ENCODE peak calls at places on chromosomes 3 and 15, in nine cellular contexts. O is H9, P is heart left ventricle, Y is transverse colon, R is AG04450, U is upper lobe of left lung, V is kidney, X is dorsolateral prefrontal cortex, N is OCI-LY7. K is an unnamed sample.

GRCh38 chr3:55330756-55331155 is 156.3 kb downstream of the WNT5A start:
- DNase-seq in O (no peak), P (no peak), Y (no peak), R (peak), U (no peak), V (no peak), X (no peak), N (no peak), K (no peak)

GRCh38 chr15:71748327-71748726 is 62.0 kb upstream of the NR2E3 start:
- DNase-seq in O (no peak), P (no peak), Y (no peak), R (no peak), U (no peak), V (no peak), X (no peak), N (no peak), K (no peak)

GRCh38 chr3:71926242-71926560 is 141.3 kb upstream of the PROK2 start:
- DNase-seq in O (peak), P (no peak), Y (peak), R (no peak), U (peak), V (no peak), X (no peak), N (peak), K (peak)

GRCh38 chr3:62688050-62688449 is 187.2 kb downstream of the CADPS start:
- DNase-seq in O (no peak), P (no peak), Y (no peak), R (no peak), U (no peak), V (no peak), X (no peak), N (no peak), K (no peak)

GRCh38 chr3:114218578-114219185 is 18.7 kb downstream of the ZNF80 start:
- DNase-seq in O (no peak), P (no peak), Y (no peak), R (no peak), U (no peak), V (no peak), X (no peak), N (peak), K (no peak)

GRCh38 chr3:153641321-153641720 is 479.3 kb downstream of the RAP2B start:
- DNase-seq in O (peak), P (no peak), Y (no peak), R (no peak), U (no peak), V (no peak), X (no peak), N (no peak), K (no peak)

GRCh38 chr3:196837819-196838420 is 29.8 kb upstream of the SENP5 start:
- DNase-seq in O (peak), P (peak), Y (peak), R (peak), U (peak), V (no peak), X (peak), N (peak), K (peak)

GRCh38 chr15:96421211-96421610 is 90.7 kb downstream of the NR2F2 start:
- DNase-seq in O (no peak), P (no peak), Y (no peak), R (peak), U (no peak), V (no peak), X (no peak), N (no peak), K (no peak)

GRCh38 chr3:131688370-131688769 is 185.6 kb upstream of the MRPL3 start:
- DNase-seq in O (no peak), P (no peak), Y (no peak), R (no peak), U (no peak), V (no peak), X (no peak), N (no peak), K (no peak)

GRCh38 chr3:130081371-130081881 is at the start of gene ALG1L2:
- DNase-seq in O (no peak), P (no peak), Y (no peak), R (no peak), U (no peak), V (no peak), X (no peak), N (no peak), K (no peak)

GRCh38 chr3:114706591-114707224 is 412.9 kb downstream of the TIGIT start:
- DNase-seq in O (no peak), P (no peak), Y (no peak), R (peak), U (peak), V (no peak), X (no peak), N (no peak), K (peak)

GRCh38 chr3:195270350-195271115 is 426 bp downstream of the XXYLT1 start:
- DNase-seq in O (peak), P (peak), Y (peak), R (no peak), U (peak), V (peak), X (no peak), N (peak), K (peak)

GRCh38 chr3:132002039-132002438 is 32.8 kb downstream of the CPNE4 start:
- DNase-seq in O (no peak), P (no peak), Y (no peak), R (no peak), U (no peak), V (no peak), X (no peak), N (no peak), K (no peak)

GRCh38 chr3:49012441-49013017 is 5.3 kb downstream of the WDR6 start:
- DNase-seq in O (no peak), P (no peak), Y (no peak), R (no peak), U (no peak), V (peak), X (no peak), N (no peak), K (no peak)

GRCh38 chr3:27978440-27978839 is 256.3 kb upstream of the EOMES start:
- DNase-seq in O (no peak), P (no peak), Y (no peak), R (no peak), U (no peak), V (no peak), X (no peak), N (no peak), K (no peak)

GRCh38 chr3:119800844-119801243 is 18.9 kb downstream of the NR1I2 start:
- DNase-seq in O (no peak), P (no peak), Y (no peak), R (no peak), U (no peak), V (no peak), X (no peak), N (no peak), K (no peak)

GRCh38 chr3:111253733-111254132 is 182.1 kb downstream of the NECTIN3 start:
- DNase-seq in O (no peak), P (no peak), Y (no peak), R (no peak), U (no peak), V (no peak), X (no peak), N (no peak), K (no peak)

GRCh38 chr3:111246967-111247760 is 175.5 kb downstream of the NECTIN3 start:
- DNase-seq in O (no peak), P (no peak), Y (no peak), R (peak), U (no peak), V (no peak), X (no peak), N (no peak), K (no peak)

GRCh38 chr3:111248406-111248805 is 176.8 kb downstream of the NECTIN3 start:
- DNase-seq in O (no peak), P (no peak), Y (no peak), R (no peak), U (no peak), V (no peak), X (no peak), N (no peak), K (no peak)

GRCh38 chr3:111249421-111249820 is 177.8 kb downstream of the NECTIN3 start:
- DNase-seq in O (no peak), P (no peak), Y (no peak), R (no peak), U (no peak), V (no peak), X (no peak), N (no peak), K (no peak)

GRCh38 chr3:111252795-111253194 is 181.2 kb downstream of the NECTIN3 start:
- DNase-seq in O (peak), P (no peak), Y (no peak), R (no peak), U (peak), V (no peak), X (no peak), N (no peak), K (no peak)
- TF ChIP-seq CTCF in O (peak), P (no peak), Y (no peak), R (no peak), U (no peak), V (no peak), X (no peak), N (no peak), K (no peak)

GRCh38 chr3:127694467-127695215 is 21.9 kb downstream of the ABTB1 start:
- DNase-seq in O (peak), P (peak), Y (peak), R (no peak), U (peak), V (peak), X (no peak), N (peak), K (no peak)
- TF ChIP-seq CTCF in O (peak), P (peak), Y (peak), R (peak), U (peak), V (peak), X (no peak), N (peak), K (peak)

GRCh38 chr3:11641683-11642407 is 1.9 kb downstream of the VGLL4 start:
- DNase-seq in O (no peak), P (no peak), Y (no peak), R (peak), U (no peak), V (no peak), X (no peak), N (peak), K (peak)

GRCh38 chr3:11642455-11643162 is 1.1 kb downstream of the VGLL4 start:
- DNase-seq in O (no peak), P (peak), Y (peak), R (peak), U (peak), V (peak), X (peak), N (peak), K (peak)

GRCh38 chr3:11641316-11641682 is 2.4 kb downstream of the VGLL4 start:
- DNase-seq in O (no peak), P (no peak), Y (no peak), R (peak), U (no peak), V (no peak), X (no peak), N (no peak), K (no peak)

GRCh38 chr3:11640009-11640673 is 3.6 kb downstream of the VGLL4 start:
- DNase-seq in O (no peak), P (no peak), Y (no peak), R (no peak), U (no peak), V (no peak), X (no peak), N (no peak), K (no peak)

GRCh38 chr3:11643212-11644087 is at the start of gene VGLL4:
- DNase-seq in O (peak), P (peak), Y (peak), R (peak), U (peak), V (peak), X (peak), N (peak), K (peak)
- TF ChIP-seq CTCF in O (no peak), P (peak), Y (no peak), R (peak), U (peak), V (no peak), X (peak), N (peak), K (peak)

GRCh38 chr3:79767953-79768282 is at the start of gene ROBO1:
- DNase-seq in O (peak), P (no peak), Y (no peak), R (no peak), U (no peak), V (no peak), X (no peak), N (no peak), K (no peak)

GRCh38 chr3:79767194-79767952 is 425 bp downstream of the ROBO1 start:
- DNase-seq in O (peak), P (no peak), Y (no peak), R (no peak), U (no peak), V (peak), X (no peak), N (no peak), K (no peak)

GRCh38 chr3:79769234-79769633 is 1.4 kb upstream of the ROBO1 start:
- DNase-seq in O (no peak), P (no peak), Y (no peak), R (no peak), U (no peak), V (no peak), X (no peak), N (no peak), K (no peak)

GRCh38 chr3:79766474-79767193 is 1.2 kb downstream of the ROBO1 start:
- DNase-seq in O (peak), P (no peak), Y (no peak), R (no peak), U (no peak), V (peak), X (no peak), N (no peak), K (no peak)

DNA sequence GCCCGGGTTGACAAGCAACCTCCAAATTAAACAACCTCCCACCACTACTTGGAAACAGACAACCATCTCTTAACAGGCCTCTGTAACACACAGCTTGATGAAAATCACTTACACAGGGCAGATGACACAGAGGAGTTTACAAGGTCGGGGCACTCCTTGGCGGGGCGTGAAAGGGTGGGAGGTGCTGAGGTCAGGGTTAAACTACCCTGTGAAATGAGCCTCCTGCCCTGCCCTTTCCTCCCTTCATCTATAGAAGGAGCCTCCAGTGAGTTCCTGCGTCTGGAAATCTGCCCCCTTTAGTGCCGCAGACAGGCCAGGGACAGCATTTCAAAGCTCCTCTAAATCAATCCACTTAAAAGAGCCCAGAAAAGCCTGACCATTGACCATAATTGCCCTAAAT is 1.9 kb downstream of the ROBO1 start:
- DNase-seq in O (peak), P (no peak), Y (no peak), R (no peak), U (no peak), V (no peak), X (no peak), N (no peak), K (no peak)
- TF ChIP-seq CTCF in O (no peak), P (no peak), Y (no peak), R (no peak), U (no peak), V (no peak), X (no peak), N (no peak), K (no peak)

GRCh38 chr15:52765779-52766178 is 24.4 kb downstream of the ONECUT1 start:
- DNase-seq in O (no peak), P (no peak), Y (no peak), R (no peak), U (no peak), V (no peak), X (no peak), N (no peak), K (no peak)
- TF ChIP-seq CTCF in O (peak), P (no peak), Y (no peak), R (peak), U (no peak), V (no peak), X (peak), N (no peak), K (no peak)

K was measured in GM13977.